ENCODE peak calls at places on chromosomes 11 and 22, in ten cellular contexts. T is HFFc6; O is stimulated activated CD4-positive, alpha-beta T cell treated with anti-CD3 and anti-CD28 coated beads, Interleukin-15, amount 100 ng/mL, for 24 hours; W is Peyer's patch; N is nucleus accumbens; C is stimulated activated CD8-positive, alpha-beta memory T cell treated with anti-CD3 and anti-CD28 coated beads, Interleukin-7, amount 100 ng/mL, for 24 hours; S is GM06990; F is activated CD8-positive, alpha-beta memory T cell treated with anti-CD3 and anti-CD28 coated beads for 1 hour; R is T-helper 1 cell; X is GM04503. L is an unnamed sample.

GRCh38 chr11:12733091-12733490 is 58.9 kb downstream of the TEAD1 start:
- DNase-seq in O (no peak), S (no peak), W (no peak), R (no peak), F (no peak), X (no peak), T (no peak), N (no peak), C (no peak), L (no peak)

GRCh38 chr22:42769574-42770447 is 49.1 kb upstream of the A4GALT start:
- DNase-seq in W (peak), R (no peak), X (peak), S (peak), C (no peak), O (no peak), F (no peak), N (no peak), T (peak), L (no peak)

GRCh38 chr11:64685536-64685935 is 37.5 kb downstream of the NRXN2 start:
- DNase-seq in C (no peak), R (no peak), W (no peak), T (no peak), N (no peak), S (no peak), O (no peak), X (no peak), F (no peak), L (no peak)

GRCh38 chr11:31810779-31811647 is at the start of gene PAX6:
- DNase-seq in C (no peak), F (no peak), N (peak), X (peak), R (peak), T (no peak), S (peak), W (no peak), O (peak), L (no peak)

GRCh38 chr22:19480173-19480568 is 451 bp downstream of the CDC45 start:
- DNase-seq in X (no peak), R (no peak), O (no peak), S (no peak), C (no peak), W (no peak), T (no peak), F (no peak), N (no peak), L (no peak)

GRCh38 chr11:78653294-78653909 is 78.7 kb upstream of the NARS2 start:
- DNase-seq in O (no peak), W (no peak), R (no peak), T (no peak), F (no peak), S (no peak), X (no peak), N (no peak), C (no peak), L (no peak)

GRCh38 chr11:121249039-121249663 is 43.4 kb upstream of the SC5D start:
- DNase-seq in T (peak), N (no peak), S (no peak), W (no peak), C (no peak), F (no peak), R (peak), X (peak), O (peak), L (peak)

GRCh38 chr11:45182902-45183301 is 36.5 kb downstream of the PRDM11 start:
- DNase-seq in F (no peak), T (peak), W (peak), C (no peak), S (no peak), N (no peak), O (peak), R (no peak), X (no peak), L (no peak)

GRCh38 chr22:35552186-35552842 is 11.7 kb downstream of the RASD2 start:
- DNase-seq in X (no peak), T (no peak), F (peak), R (peak), W (peak), C (peak), O (peak), N (peak), S (peak), L (no peak)

L was measured in BJ.